ENCODE peak calls at places on chromosomes 12 and 14, in four cellular contexts. E is tibial artery, S is upper lobe of right lung, D is OCI-LY7. M is an unnamed sample. For H3K9me3, the result is how much of the 10 kb centered on the place peaks cover.

GRCh38 chr12:117293510-117293909 is 67.9 kb downstream of the NOS1 start:
- DNase-seq in D (no peak), E (no peak), S (no peak), M (no peak)

GRCh38 chr14:83556746-83557460 is 1973.0 kb upstream of the FLRT2 start:
- DNase-seq in D (no peak), E (no peak), S (no peak), M (no peak)

GRCh38 chr14:103123634-103124500 is 606 bp downstream of the TNFAIP2 start:
- DNase-seq in E (peak), S (no peak), D (no peak), M (no peak)

GRCh38 chr12:120071493-120072020 is 45.0 kb downstream of the RAB35 start:
- DNase-seq in S (no peak), E (no peak), D (no peak), M (no peak)

GRCh38 chr12:123115409-123116111 is 35.3 kb downstream of the PITPNM2 start:
- DNase-seq in D (no peak), S (no peak), E (peak), M (peak)

GRCh38 chr12:128069359-128069997 is 197.5 kb upstream of the TMEM132C start:
- DNase-seq in D (peak), S (no peak), E (no peak), M (no peak)

GRCh38 chr12:75725505-75726120 is 214.2 kb upstream of the KRR1 start:
- DNase-seq in D (no peak), S (no peak), E (no peak), M (no peak)

GRCh38 chr14:20489093-20489994 is 16.0 kb upstream of the RNASE10 start:
- DNase-seq in S (no peak), D (no peak), E (no peak), M (peak)

GRCh38 chr12:26246483-26247164 is 51.3 kb downstream of the SSPN start:
- DNase-seq in E (no peak), S (no peak), D (no peak), M (no peak)

GRCh38 chr12:81953541-81953940 is 194.4 kb upstream of the PPFIA2 start:
- DNase-seq in D (no peak), E (no peak), S (no peak), M (no peak)

GRCh38 chr12:13905795-13906194 is 75.6 kb downstream of the GRIN2B start:
- DNase-seq in S (no peak), E (no peak), D (no peak), M (no peak)

GRCh38 chr12:114777052-114777451 is 93.1 kb upstream of the TBX3 start:
- DNase-seq in S (no peak), E (no peak), D (no peak), M (no peak)

GRCh38 chr14:75257241-75257640 is 21.4 kb upstream of the FOS start:
- DNase-seq in E (no peak), D (no peak), S (no peak), M (no peak)

GRCh38 chr12:55997535-55997859 is 421 bp downstream of the SUOX start:
- DNase-seq in S (no peak), D (no peak), E (no peak), M (no peak)

GRCh38 chr12:15220961-15221885 is at the start of gene RERG:
- DNase-seq in E (peak), D (peak), S (peak), M (peak)

GRCh38 chr12:93060071-93060665 is 131.1 kb upstream of the EEA1 start:
- DNase-seq in S (no peak), D (no peak), E (no peak), M (no peak)

GRCh38 chr14:99946652-99947489 is 118.4 kb upstream of the EVL start:
- DNase-seq in D (peak), S (no peak), E (no peak), M (peak)

GRCh38 chr12:93186621-93187020 is 191.1 kb upstream of the NUDT4 start:
- DNase-seq in E (no peak), D (no peak), S (no peak), M (no peak)

GRCh38 chr12:131012279-131013069 is 58.8 kb downstream of the ADGRD1 start:
- DNase-seq in E (no peak), D (no peak), S (no peak), M (no peak)

GRCh38 chr12:113874999-113875561 is 91.0 kb downstream of the RBM19 start:
- DNase-seq in D (no peak), S (no peak), E (no peak), M (no peak)

GRCh38 chr14:104588066-104588857 is 8.7 kb downstream of the C14orf180 start:
- DNase-seq in S (no peak), E (no peak), D (no peak), M (no peak)

GRCh38 chr14:94974893-94975292 is 182.4 kb downstream of the DICER1 start:
- DNase-seq in D (no peak), E (no peak), S (no peak), M (no peak)

GRCh38 chr12:121503395-121503794 is 77.4 kb downstream of the KDM2B start:
- DNase-seq in D (no peak), S (no peak), E (no peak), M (no peak)

GRCh38 chr14:74249433-74250375 is 10.5 kb downstream of the VSX2 start:
- DNase-seq in S (no peak), E (no peak), D (no peak), M (no peak)

GRCh38 chr14:22434901-22435565 is 154.0 kb downstream of the DAD1 start:
- DNase-seq in E (no peak), S (no peak), D (no peak), M (no peak)
- H3K4me3 ChIP-seq in E (no peak), S (no peak), D (no peak), M (no peak)

DNA sequence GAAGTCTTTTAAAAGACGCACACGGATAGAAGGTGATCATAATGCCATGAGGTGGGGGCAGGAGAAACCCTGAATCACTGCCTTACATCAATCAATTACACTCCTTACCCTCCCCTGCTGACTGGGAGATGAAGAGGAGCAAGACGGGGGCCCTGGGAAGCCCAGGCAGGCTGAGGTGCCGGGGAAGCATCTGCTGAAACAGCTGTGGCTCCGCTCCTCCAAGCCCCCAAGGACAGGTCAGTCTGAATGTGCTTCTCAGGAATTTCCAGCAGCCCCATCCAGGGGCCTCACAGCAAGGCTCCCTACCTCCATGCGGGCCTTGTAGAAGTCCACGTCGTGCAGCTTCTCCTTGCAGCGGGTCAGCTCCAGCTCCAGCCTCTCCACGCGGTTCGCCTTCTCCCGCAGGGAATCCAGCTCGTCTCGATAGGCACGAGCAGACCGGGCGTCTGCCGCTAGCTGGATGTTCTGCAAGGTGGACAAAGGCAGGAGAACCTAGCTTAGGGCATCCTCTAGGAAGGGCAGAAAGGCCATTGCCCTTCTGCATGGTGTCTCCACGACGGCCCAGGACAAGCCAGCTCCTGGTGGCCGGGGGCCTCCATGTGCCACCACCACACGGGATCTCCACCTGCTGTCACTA is 79.8 kb downstream of the CCDC88C start:
- DNase-seq in E (no peak), S (no peak), D (no peak), M (no peak)
- H3K27ac ChIP-seq in E (no peak), S (no peak), D (no peak), M (peak)

GRCh38 chr12:34343766-34344165 is 321.5 kb downstream of the ALG10 start:
- DNase-seq in E (no peak), S (no peak), D (no peak), M (no peak)

GRCh38 chr12:34343345-34343744 is 321.0 kb downstream of the ALG10 start:
- DNase-seq in D (no peak), S (no peak), E (no peak), M (no peak)

GRCh38 chr12:34341362-34341733 is 319.1 kb downstream of the ALG10 start:
- DNase-seq in D (no peak), S (no peak), E (no peak), M (no peak)

GRCh38 chr12:34340534-34341361 is 318.5 kb downstream of the ALG10 start:
- DNase-seq in D (no peak), S (no peak), E (no peak), M (no peak)

DNA sequence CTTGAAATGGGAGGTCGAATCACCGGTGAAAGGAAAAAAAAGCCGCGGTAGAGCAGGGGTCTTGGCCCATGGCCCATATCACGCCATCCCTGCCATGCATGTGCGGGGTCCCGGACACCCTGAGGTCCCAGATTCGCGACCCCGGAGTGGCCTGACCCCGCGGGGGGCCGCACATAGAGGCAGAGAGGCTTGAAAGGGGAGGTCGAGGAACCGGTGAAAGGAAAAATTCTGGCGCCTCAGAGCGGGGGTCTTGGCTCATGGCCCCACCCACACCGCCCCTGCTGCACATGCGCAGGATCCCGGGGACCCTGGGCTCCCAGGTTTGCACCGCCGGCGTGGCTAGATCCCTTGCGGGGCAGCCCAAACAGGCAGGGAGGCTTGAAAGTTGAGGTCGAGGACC is 319.8 kb downstream of the ALG10 start:
- DNase-seq in E (no peak), S (no peak), D (no peak), M (no peak)
- H3K9me3 ChIP-seq in E (under half), S (under half), D (under half), M (under half)

GRCh38 chr14:32469388-32470160 is 140.5 kb downstream of the AKAP6 start:
- DNase-seq in S (no peak), E (no peak), D (peak), M (peak)
- H3K4me3 ChIP-seq in S (no peak), E (no peak), D (no peak), M (no peak)